ENCODE peak calls at places on chromosomes 3 and 15, in nine cellular contexts. V is OCI-M1, N is stromal cell of bone marrow, J is Kasumi-1, W is mammary epithelial cell, M is Right ventricle myocardium superior, D is NCI-H1105 treated with DMSO at 0.1 percent for 48 hours, O is dorsolateral prefrontal cortex, Z is Caco-2. B is an unnamed sample.

GRCh38 chr3:71062037-71062919 is 521.2 kb downstream of the FOXP1 start:
- DNase-seq in V (no peak), N (no peak), J (no peak), W (no peak), M (no peak), D (no peak), O (no peak), Z (no peak), B (no peak)

GRCh38 chr15:80404057-80404718 is at the start of gene ARNT2:
- DNase-seq in V (no peak), N (no peak), J (no peak), W (no peak), M (peak; percentile 48), D (peak; percentile 35), O (peak; percentile 56), Z (no peak), B (peak; percentile 3)

GRCh38 chr3:113912551-113913246 is 35.1 kb upstream of the ZDHHC23 start:
- DNase-seq in V (peak; percentile 85), N (peak; percentile 27), J (peak; percentile 74), W (peak; percentile 78), M (no peak), D (peak; percentile 62), O (no peak), Z (peak; percentile 46), B (peak; percentile 75)

GRCh38 chr3:139824864-139825263 is 110.1 kb upstream of the CLSTN2 start:
- DNase-seq in V (no peak), N (no peak), J (no peak), W (no peak), M (no peak), D (no peak), O (no peak), Z (no peak), B (no peak)

GRCh38 chr15:58221591-58222241 is 83.5 kb downstream of the AQP9 start:
- DNase-seq in V (peak; percentile 67), N (no peak), J (peak; percentile 14), W (no peak), M (no peak), D (no peak), O (no peak), Z (peak; percentile 47), B (peak; percentile 73)

GRCh38 chr3:19229086-19229485 is 80.8 kb downstream of the KCNH8 start:
- DNase-seq in V (peak; percentile 4), N (no peak), J (no peak), W (no peak), M (no peak), D (no peak), O (no peak), Z (no peak), B (no peak)

GRCh38 chr3:51669241-51670052 is 1.6 kb upstream of the TEX264 start:
- DNase-seq in V (peak; percentile 90), N (peak; percentile 56), J (peak; percentile 84), W (peak; percentile 81), M (peak; percentile 93), D (peak; percentile 49), O (peak; percentile 91), Z (peak; percentile 88), B (peak; percentile 94)

GRCh38 chr3:167978071-167978470 is 117.7 kb downstream of the GOLIM4 start:
- DNase-seq in V (peak; percentile 82), N (no peak), J (no peak), W (no peak), M (no peak), D (peak; percentile 83), O (no peak), Z (peak; percentile 74), B (no peak)

GRCh38 chr15:31852933-31853332 is 177.4 kb upstream of the CHRNA7 start:
- DNase-seq in V (no peak), N (no peak), J (no peak), W (no peak), M (no peak), D (no peak), O (no peak), Z (no peak), B (no peak)

GRCh38 chr3:11564577-11565001 is 79.1 kb downstream of the VGLL4 start:
- DNase-seq in V (no peak), N (no peak), J (no peak), W (no peak), M (no peak), D (no peak), O (no peak), Z (no peak), B (no peak)

GRCh38 chr3:102529452-102529851 is 94.6 kb downstream of the ZPLD1 start:
- DNase-seq in V (peak; percentile 65), N (no peak), J (peak; percentile 4), W (peak; percentile 15), M (no peak), D (peak; percentile 34), O (no peak), Z (no peak), B (no peak)

GRCh38 chr15:66999601-67000000 is 65.8 kb upstream of the SMAD3 start:
- DNase-seq in V (no peak), N (no peak), J (no peak), W (no peak), M (no peak), D (no peak), O (no peak), Z (no peak), B (no peak)

GRCh38 chr15:28112101-28112760 is 13.1 kb upstream of the OCA2 start:
- DNase-seq in V (no peak), N (no peak), J (no peak), W (no peak), M (no peak), D (no peak), O (no peak), Z (no peak), B (no peak)

GRCh38 chr15:83626171-83626802 is 27.6 kb upstream of the ADAMTSL3 start:
- DNase-seq in V (peak; percentile 12), N (peak; percentile 44), J (no peak), W (peak; percentile 67), M (no peak), D (no peak), O (no peak), Z (no peak), B (peak; percentile 1)

GRCh38 chr3:9067352-9067975 is 104.2 kb upstream of the RAD18 start:
- DNase-seq in V (peak; percentile 78), N (peak; percentile 43), J (peak; percentile 71), W (peak; percentile 23), M (no peak), D (peak; percentile 29), O (no peak), Z (peak; percentile 53), B (peak; percentile 45)

GRCh38 chr15:31871159-31871886 is 159.0 kb upstream of the CHRNA7 start:
- DNase-seq in V (no peak), N (no peak), J (no peak), W (no peak), M (no peak), D (no peak), O (no peak), Z (no peak), B (no peak)

GRCh38 chr3:184874709-184875644 is 63.0 kb downstream of the VPS8 start:
- DNase-seq in V (peak; percentile 57), N (peak; percentile 4), J (peak; percentile 74), W (peak; percentile 4), M (no peak), D (peak; percentile 73), O (no peak), Z (peak; percentile 33), B (peak; percentile 67)

GRCh38 chr3:172846706-172847105 is 96.2 kb downstream of the ECT2 start:
- DNase-seq in V (no peak), N (no peak), J (no peak), W (peak; percentile 16), M (no peak), D (no peak), O (no peak), Z (no peak), B (no peak)

GRCh38 chr3:120033594-120033993 is 60.7 kb downstream of the GSK3B start:
- DNase-seq in V (peak; percentile 57), N (no peak), J (peak; percentile 78), W (no peak), M (no peak), D (no peak), O (no peak), Z (no peak), B (no peak)

GRCh38 chr3:8450618-8451017 is 51.0 kb upstream of the LMCD1 start:
- DNase-seq in V (no peak), N (no peak), J (no peak), W (no peak), M (no peak), D (no peak), O (no peak), Z (no peak), B (no peak)

GRCh38 chr3:47715928-47716327 is 65.8 kb downstream of the SMARCC1 start:
- DNase-seq in V (no peak), N (peak; percentile 51), J (no peak), W (peak; percentile 39), M (no peak), D (no peak), O (no peak), Z (no peak), B (peak; percentile 82)

GRCh38 chr3:69811452-69812401 is 72.5 kb downstream of the MITF start:
- DNase-seq in V (peak; percentile 44), N (no peak), J (no peak), W (no peak), M (no peak), D (no peak), O (no peak), Z (no peak), B (no peak)

GRCh38 chr3:4977001-4977888 is 2.0 kb upstream of the BHLHE40 start:
- DNase-seq in V (peak; percentile 93), N (peak; percentile 94), J (peak; percentile 70), W (peak; percentile 95), M (peak; percentile 93), D (no peak), O (peak; percentile 62), Z (peak; percentile 73), B (peak; percentile 89)

GRCh38 chr3:146067048-146067447 is 93.9 kb downstream of the PLOD2 start:
- DNase-seq in V (no peak), N (peak; percentile 52), J (no peak), W (peak; percentile 50), M (no peak), D (no peak), O (no peak), Z (no peak), B (peak; percentile 64)

GRCh38 chr3:28651159-28651558 is 302.5 kb upstream of the AZI2 start:
- DNase-seq in V (no peak), N (peak; percentile 47), J (no peak), W (no peak), M (no peak), D (no peak), O (no peak), Z (no peak), B (peak; percentile 2)

GRCh38 chr15:63891079-63891762 is 57.5 kb upstream of the HERC1 start:
- DNase-seq in V (peak; percentile 91), N (peak; percentile 41), J (peak; percentile 64), W (peak; percentile 60), M (peak; percentile 88), D (peak; percentile 33), O (peak; percentile 89), Z (peak; percentile 81), B (peak; percentile 51)

GRCh38 chr15:47377465-47377864 is 339.8 kb upstream of the SEMA6D start:
- DNase-seq in V (no peak), N (no peak), J (no peak), W (no peak), M (no peak), D (no peak), O (no peak), Z (no peak), B (no peak)

GRCh38 chr15:101276501-101277037 is 716 bp downstream of the SELENOS start:
- DNase-seq in V (peak; percentile 54), N (no peak), J (peak; percentile 68), W (peak; percentile 20), M (no peak), D (peak; percentile 34), O (no peak), Z (no peak), B (peak; percentile 51)

GRCh38 chr15:80997692-80998091 is 3.0 kb upstream of the TLNRD1 start:
- DNase-seq in V (no peak), N (no peak), J (no peak), W (no peak), M (no peak), D (no peak), O (no peak), Z (no peak), B (no peak)